ENCODE peak calls at places on chromosomes 11 and 22, in ten cellular contexts. U is activated naive CD8-positive, alpha-beta T cell treated with anti-CD3 and anti-CD28 coated beads, Interleukin-2, amount 10 ng/mL, durations not matched to agents 7 days and 5 days; A is fibroblast of pulmonary artery; Q is stimulated activated CD4-positive, alpha-beta T cell treated with anti-CD3 and anti-CD28 coated beads, Interleukin-2, amount 100 ng/mL, for 48 hours; J is activated T-cell treated with anti-CD3 and anti-CD28 coated beads, Interleukin-2, amount 50 U/mL, for 4 hours; B is ovary; E is dermis blood vessel endothelial cell; F is mesendoderm; N is IMR-90; G is psoas muscle. O is an unnamed sample.

GRCh38 chr22:49303061-49303735 is 524.5 kb downstream of the BRD1 start:
- DNase-seq in J (no peak), Q (no peak), E (no peak), U (no peak), A (no peak), N (no peak), F (no peak), B (no peak), G (no peak), O (no peak)

GRCh38 chr11:78377625-78378418 is 39.8 kb downstream of the GAB2 start:
- DNase-seq in E (no peak), G (no peak), B (no peak), Q (no peak), N (no peak), F (no peak), J (no peak), A (no peak), U (no peak), O (no peak)

GRCh38 chr11:65433657-65434056 is 11.1 kb downstream of the NEAT1 start:
- DNase-seq in A (peak), Q (no peak), B (no peak), F (no peak), U (no peak), E (peak), J (no peak), G (no peak), N (peak), O (no peak)

GRCh38 chr11:78061921-78062311 is 1.7 kb upstream of the THRSP start:
- DNase-seq in U (no peak), J (no peak), B (no peak), A (peak), F (no peak), Q (no peak), E (no peak), N (no peak), G (no peak), O (no peak)

GRCh38 chr11:34149786-34150185 is 44.4 kb downstream of the NAT10 start:
- DNase-seq in Q (no peak), F (peak), E (peak), B (no peak), J (no peak), A (peak), U (no peak), G (peak), N (no peak), O (peak)

GRCh38 chr11:128905345-128906184 is 14.4 kb downstream of the KCNJ5 start:
- DNase-seq in G (no peak), N (peak), A (peak), F (peak), B (peak), E (peak), J (peak), U (peak), Q (peak), O (peak)

GRCh38 chr11:65116370-65117205 is 913 bp downstream of the ZNHIT2 start:
- DNase-seq in Q (no peak), N (peak), J (peak), F (peak), G (no peak), A (peak), U (no peak), B (peak), E (peak), O (peak)

GRCh38 chr11:128904303-128904871 is 13.2 kb downstream of the KCNJ5 start:
- DNase-seq in N (no peak), G (no peak), E (no peak), U (no peak), Q (no peak), J (no peak), F (peak), B (no peak), A (no peak), O (no peak)

GRCh38 chr11:115298613-115299012 is 205.6 kb downstream of the CADM1 start:
- DNase-seq in U (no peak), E (no peak), J (no peak), G (no peak), A (no peak), N (no peak), Q (no peak), B (no peak), F (no peak), O (no peak)

GRCh38 chr11:17721242-17721999 is 2.0 kb downstream of the MYOD1 start:
- DNase-seq in U (no peak), N (no peak), E (no peak), G (peak), A (no peak), B (no peak), Q (no peak), J (no peak), F (no peak), O (no peak)

GRCh38 chr11:128530119-128531091 is 57.0 kb downstream of the ETS1 start:
- DNase-seq in N (peak), A (peak), J (no peak), Q (no peak), U (no peak), B (no peak), F (no peak), E (no peak), G (peak), O (peak)

GRCh38 chr11:27902981-27903624 is 202.8 kb upstream of the BDNF start:
- DNase-seq in Q (no peak), G (no peak), U (no peak), A (peak), J (no peak), F (no peak), E (no peak), N (peak), B (no peak), O (peak)

GRCh38 chr11:29786092-29786491 is 230.7 kb downstream of the KCNA4 start:
- DNase-seq in J (no peak), E (no peak), N (no peak), Q (no peak), A (peak), U (no peak), B (no peak), F (no peak), G (no peak), O (no peak)

GRCh38 chr11:75169101-75169885 is 18.4 kb downstream of the SLCO2B1 start:
- DNase-seq in F (no peak), Q (no peak), J (no peak), U (no peak), N (no peak), A (no peak), B (no peak), E (no peak), G (no peak), O (no peak)

GRCh38 chr22:40709752-40710413 is 30.6 kb downstream of the MCHR1 start:
- DNase-seq in N (peak), J (no peak), A (peak), E (no peak), F (peak), B (peak), Q (no peak), G (no peak), U (no peak), O (peak)

GRCh38 chr22:17980013-17980510 is 44.3 kb downstream of the MICAL3 start:
- DNase-seq in A (peak), B (no peak), F (no peak), G (no peak), U (no peak), J (no peak), Q (no peak), E (no peak), N (no peak), O (no peak)

GRCh38 chr11:19929147-19929546 is 216.5 kb downstream of the NAV2 start:
- DNase-seq in A (no peak), B (no peak), U (no peak), G (no peak), E (no peak), Q (no peak), F (peak), J (no peak), N (no peak), O (peak)

GRCh38 chr22:23119492-23120414 is 22.0 kb downstream of the RSPH14 start:
- DNase-seq in G (peak), A (no peak), J (peak), B (no peak), U (peak), N (no peak), Q (peak), E (peak), F (peak), O (no peak)

GRCh38 chr11:33471541-33471940 is 214.4 kb downstream of the HIPK3 start:
- DNase-seq in J (no peak), U (no peak), F (no peak), N (no peak), Q (no peak), G (no peak), A (no peak), E (no peak), B (no peak), O (no peak)

GRCh38 chr11:18312012-18312411 is 9.9 kb downstream of the HPS5 start:
- DNase-seq in F (no peak), G (no peak), U (no peak), N (peak), J (no peak), A (peak), E (peak), Q (no peak), B (no peak), O (peak)

GRCh38 chr11:62842171-62842717 is 2.9 kb upstream of the WDR74 start:
- DNase-seq in E (no peak), U (peak), J (peak), A (no peak), Q (no peak), B (peak), G (peak), F (no peak), N (no peak), O (peak)

O was measured in EH.